ENCODE peak calls at places on chromosomes 16 and 17, in seven cellular contexts. E is IMR-90, D is H1, N is neuronal stem cell, O is trophoblast cell, T is H9, W is mesenchymal stem cell. C is an unnamed sample.

GRCh38 chr17:49364119-49364518 is 2.1 kb upstream of the ZNF652 start:
- DNase-seq in E (no peak), D (no peak), N (no peak), O (no peak), T (no peak), W (no peak), C (no peak)

GRCh38 chr17:65638221-65638940 is 76.9 kb upstream of the AXIN2 start:
- DNase-seq in E (peak; percentile 84), D (no peak), N (no peak), O (no peak), T (no peak), W (peak; percentile 68), C (peak; percentile 14)

GRCh38 chr16:48317614-48318013 is 67.6 kb downstream of the SIAH1 start:
- DNase-seq in E (peak; percentile 76), D (no peak), N (no peak), O (no peak), T (no peak), W (peak; percentile 80), C (peak; percentile 19)

GRCh38 chr16:83579431-83579830 is 228.3 kb upstream of the HSBP1 start:
- DNase-seq in E (no peak), D (no peak), N (no peak), O (no peak), T (no peak), W (no peak), C (no peak)

GRCh38 chr16:50611332-50611934 is 63.2 kb downstream of the NKD1 start:
- DNase-seq in E (peak; percentile 6), D (no peak), N (no peak), O (no peak), T (no peak), W (peak; percentile 17), C (peak; percentile 19)

GRCh38 chr16:1766701-1767100 is 4.6 kb downstream of the NME3 start:
- DNase-seq in E (no peak), D (no peak), N (no peak), O (no peak), T (no peak), W (no peak), C (no peak)

GRCh38 chr17:48608921-48609505 is 1.8 kb downstream of the HOXB7 start:
- DNase-seq in E (no peak), D (no peak), N (no peak), O (no peak), T (no peak), W (peak; percentile 83), C (no peak)

GRCh38 chr16:67301080-67301757 is 21.9 kb downstream of the PLEKHG4 start:
- DNase-seq in E (no peak), D (no peak), N (no peak), O (no peak), T (no peak), W (no peak), C (no peak)

GRCh38 chr16:62638964-62639861 is 603.0 kb upstream of the CDH8 start:
- DNase-seq in E (no peak), D (no peak), N (no peak), O (no peak), T (no peak), W (peak; percentile 2), C (peak; percentile 16)

GRCh38 chr17:7878234-7878633 is 10.4 kb upstream of the CHD3 start:
- DNase-seq in E (no peak), D (no peak), N (no peak), O (no peak), T (peak; percentile 3), W (no peak), C (no peak)

GRCh38 chr16:84281077-84281476 is 13.6 kb upstream of the WFDC1 start:
- DNase-seq in E (peak; percentile 9), D (no peak), N (peak; percentile 52), O (no peak), T (peak; percentile 63), W (peak; percentile 32), C (peak; percentile 93)

GRCh38 chr16:23387666-23388065 is 65.3 kb downstream of the COG7 start:
- DNase-seq in E (no peak), D (no peak), N (no peak), O (no peak), T (no peak), W (no peak), C (no peak)

GRCh38 chr16:2361129-2361528 is 20.6 kb upstream of the ABCA3 start:
- DNase-seq in E (no peak), D (no peak), N (no peak), O (no peak), T (no peak), W (no peak), C (no peak)

GRCh38 chr17:31171711-31172110 is 76.9 kb downstream of the NF1 start:
- DNase-seq in E (peak; percentile 50), D (no peak), N (no peak), O (no peak), T (no peak), W (no peak), C (no peak)

GRCh38 chr17:9241371-9241712 is 220.0 kb downstream of the NTN1 start:
- DNase-seq in E (no peak), D (no peak), N (no peak), O (no peak), T (no peak), W (peak; percentile 42), C (no peak)

GRCh38 chr16:13084331-13084730 is 182.9 kb downstream of the SHISA9 start:
- DNase-seq in E (no peak), D (no peak), N (no peak), O (no peak), T (no peak), W (no peak), C (no peak)

GRCh38 chr17:19940722-19941464 is 36.7 kb downstream of the AKAP10 start:
- DNase-seq in E (peak; percentile 48), D (no peak), N (no peak), O (peak; percentile 30), T (no peak), W (peak; percentile 31), C (peak; percentile 72)

GRCh38 chr17:38798614-38799500 is 499 bp downstream of the PIP4K2B start:
- DNase-seq in E (peak; percentile 35), D (no peak), N (peak; percentile 17), O (peak; percentile 20), T (peak; percentile 53), W (peak; percentile 67), C (peak; percentile 57)

GRCh38 chr16:14071576-14072271 is 605 bp downstream of the MRTFB start:
- DNase-seq in E (no peak), D (no peak), N (peak; percentile 9), O (peak; percentile 41), T (peak; percentile 48), W (peak; percentile 41), C (no peak)

GRCh38 chr16:68311316-68311620 is 449 bp downstream of the PRMT7 start:
- DNase-seq in E (peak; percentile 39), D (no peak), N (no peak), O (no peak), T (no peak), W (peak; percentile 73), C (no peak)

GRCh38 chr16:20327444-20328041 is at the start of gene GP2:
- DNase-seq in E (no peak), D (no peak), N (no peak), O (no peak), T (peak; percentile 36), W (no peak), C (peak; percentile 42)

GRCh38 chr17:48593126-48593829 is at the start of gene HOXB5:
- DNase-seq in E (peak; percentile 22), D (no peak), N (no peak), O (no peak), T (peak; percentile 70), W (no peak), C (peak; percentile 55)

GRCh38 chr16:67169642-67170167 is 633 bp upstream of the NOL3 start:
- DNase-seq in E (no peak), D (no peak), N (no peak), O (no peak), T (peak; percentile 89), W (peak; percentile 49), C (peak; percentile 88)

GRCh38 chr17:62805234-62805633 is 2.9 kb downstream of the MARCHF10 start:
- DNase-seq in E (peak; percentile 47), D (no peak), N (no peak), O (no peak), T (no peak), W (no peak), C (no peak)

DNA sequence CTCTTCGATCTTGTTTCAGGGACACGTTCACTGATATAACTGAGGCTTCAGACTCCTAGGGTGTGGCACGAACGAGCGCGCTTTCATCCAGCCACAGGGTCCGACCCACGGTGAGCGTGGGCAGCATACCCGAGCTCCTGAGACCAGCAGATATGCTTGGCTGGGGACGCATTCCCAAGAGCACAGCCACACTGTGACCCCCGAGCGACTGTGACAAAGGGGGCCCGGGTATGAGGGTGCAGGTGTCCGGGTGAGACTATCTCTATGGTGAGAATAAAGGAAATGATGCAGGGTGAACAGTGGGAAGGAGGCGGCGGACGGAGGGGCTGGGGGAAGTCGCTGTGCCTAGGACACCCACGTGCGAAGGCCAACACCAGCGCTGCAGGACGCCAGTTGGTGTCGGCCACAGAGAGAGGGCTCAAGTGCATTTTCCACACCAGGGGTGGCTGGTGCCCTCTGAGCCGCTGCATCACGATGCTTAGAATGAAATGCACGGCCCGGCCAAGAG is 17.6 kb downstream of the RPH3AL start:
- DNase-seq in E (no peak), D (no peak), N (no peak), O (no peak), T (peak; percentile 35), W (no peak), C (no peak)
- H2BK120ac ChIP-seq in E (no peak overlapping the region), D (no peak overlapping the region), N (no peak overlapping the region), O (no peak overlapping the region), T (no peak overlapping the region), W (no peak overlapping the region), C (no peak overlapping the region)

DNA sequence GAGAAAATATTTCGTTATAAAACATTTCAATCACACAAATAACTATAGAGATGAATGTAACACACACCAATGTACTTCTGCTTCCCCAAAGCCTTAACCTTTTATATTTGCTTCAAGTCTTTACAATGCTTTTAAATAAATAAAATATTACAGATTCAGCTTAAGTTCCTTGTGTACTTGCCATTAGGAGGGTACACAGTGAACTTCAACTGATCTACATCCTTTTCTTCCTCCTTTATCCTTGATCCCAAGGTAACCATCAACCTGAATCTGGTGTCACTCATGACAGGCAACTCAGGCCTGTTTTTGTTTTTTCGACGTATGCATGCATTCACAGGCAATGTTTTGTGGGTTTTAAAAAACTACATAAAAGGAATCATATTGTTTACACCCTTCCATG is 9.3 kb upstream of the AKAP1 start:
- DNase-seq in E (no peak), D (no peak), N (no peak), O (no peak), T (no peak), W (no peak), C (no peak)
- H2BK120ac ChIP-seq in E (no peak overlapping the region), D (peak overlapping the region; percentile 87), N (no peak overlapping the region), O (no peak overlapping the region), T (no peak overlapping the region), W (no peak overlapping the region), C (no peak overlapping the region)

DNA sequence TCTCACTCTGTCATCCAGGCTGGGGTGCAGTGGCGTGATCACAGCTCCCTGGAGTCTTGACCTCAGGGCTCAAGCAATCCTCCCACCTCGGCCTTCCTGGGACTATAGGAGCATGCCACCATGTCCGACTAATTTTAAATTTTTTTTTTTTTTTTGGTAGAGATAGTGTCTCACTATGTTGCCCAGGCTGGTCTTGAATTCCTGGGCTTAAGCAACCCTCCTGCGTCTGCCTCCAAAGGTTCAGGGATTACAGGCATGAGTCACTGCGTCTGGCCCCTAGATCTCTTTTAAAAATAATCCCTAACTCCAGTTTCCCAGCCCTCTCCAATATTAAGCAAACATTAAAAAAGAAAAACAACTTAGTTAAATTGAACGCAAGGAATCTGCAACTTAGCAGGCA is 171.5 kb downstream of the HAPSTR1 start:
- DNase-seq in E (no peak), D (no peak), N (no peak), O (peak; percentile 61), T (no peak), W (no peak), C (no peak)
- H2BK120ac ChIP-seq in E (no peak overlapping the region), D (no peak overlapping the region), N (no peak overlapping the region), O (no peak overlapping the region), T (no peak overlapping the region), W (no peak overlapping the region), C (no peak overlapping the region)

GRCh38 chr17:66675273-66675990 is 159.5 kb upstream of the CACNG5 start:
- DNase-seq in E (no peak), D (no peak), N (no peak), O (no peak), T (no peak), W (no peak), C (peak; percentile 11)
- H2BK120ac ChIP-seq in E (no peak overlapping the region), D (no peak overlapping the region), N (no peak overlapping the region), O (no peak overlapping the region), T (no peak overlapping the region), W (no peak overlapping the region), C (no peak overlapping the region)